ENCODE peak calls at places on chromosomes 16 and 17, in four cellular contexts. One of them, this sample, is unnamed.

GRCh38 chr16:56611281-56611833 is 3.0 kb downstream of the MT2A start:
- DNase-seq in activated gamma-delta T cell treated with Interleukin-2 at 50 U/mL for 16 hours: no peak
- DNase-seq in MCF 10A: peak
- DNase-seq in B cell: no peak
- DNase-seq in this sample: no peak

GRCh38 chr17:78226752-78227454 is 4.5 kb upstream of the TMEM235 start:
- DNase-seq in MCF 10A: no peak
- DNase-seq in B cell: peak
- DNase-seq in activated gamma-delta T cell treated with Interleukin-2 at 50 U/mL for 16 hours: no peak
- DNase-seq in this sample: no peak

GRCh38 chr17:65297384-65297783 is 160.2 kb downstream of the RGS9 start:
- DNase-seq in MCF 10A: peak
- DNase-seq in B cell: no peak
- DNase-seq in activated gamma-delta T cell treated with Interleukin-2 at 50 U/mL for 16 hours: no peak
- DNase-seq in this sample: no peak

GRCh38 chr17:9434502-9435113 is 141.0 kb downstream of the STX8 start:
- DNase-seq in B cell: no peak
- DNase-seq in MCF 10A: peak
- DNase-seq in activated gamma-delta T cell treated with Interleukin-2 at 50 U/mL for 16 hours: no peak
- DNase-seq in this sample: no peak

GRCh38 chr17:50989149-50989548 is 123.0 kb upstream of the TOB1 start:
- DNase-seq in activated gamma-delta T cell treated with Interleukin-2 at 50 U/mL for 16 hours: no peak
- DNase-seq in B cell: no peak
- DNase-seq in MCF 10A: no peak
- DNase-seq in this sample: no peak

GRCh38 chr17:37048806-37049205 is 100.1 kb downstream of the AATF start:
- DNase-seq in activated gamma-delta T cell treated with Interleukin-2 at 50 U/mL for 16 hours: no peak
- DNase-seq in MCF 10A: no peak
- DNase-seq in B cell: no peak
- DNase-seq in this sample: no peak

GRCh38 chr16:89653656-89654295 is 3.7 kb downstream of the CHMP1A start:
- DNase-seq in MCF 10A: no peak
- DNase-seq in activated gamma-delta T cell treated with Interleukin-2 at 50 U/mL for 16 hours: no peak
- DNase-seq in B cell: no peak
- DNase-seq in this sample: no peak

GRCh38 chr17:41917192-41917591 is 1.6 kb downstream of the ACLY start:
- DNase-seq in activated gamma-delta T cell treated with Interleukin-2 at 50 U/mL for 16 hours: no peak
- DNase-seq in MCF 10A: peak
- DNase-seq in B cell: no peak
- DNase-seq in this sample: peak

GRCh38 chr17:14950216-14950615 is 314.9 kb downstream of the PMP22 start:
- DNase-seq in activated gamma-delta T cell treated with Interleukin-2 at 50 U/mL for 16 hours: no peak
- DNase-seq in B cell: no peak
- DNase-seq in MCF 10A: no peak
- DNase-seq in this sample: no peak

GRCh38 chr17:73042809-73043685 is 49.4 kb downstream of the SLC39A11 start:
- DNase-seq in MCF 10A: no peak
- DNase-seq in B cell: no peak
- DNase-seq in activated gamma-delta T cell treated with Interleukin-2 at 50 U/mL for 16 hours: no peak
- DNase-seq in this sample: no peak

GRCh38 chr16:89944773-89945172 is 3.8 kb upstream of the DEF8 start:
- DNase-seq in activated gamma-delta T cell treated with Interleukin-2 at 50 U/mL for 16 hours: no peak
- DNase-seq in MCF 10A: no peak
- DNase-seq in B cell: no peak
- DNase-seq in this sample: no peak

GRCh38 chr16:46428108-46429061 is 192.8 kb downstream of the SHCBP1 start:
- DNase-seq in activated gamma-delta T cell treated with Interleukin-2 at 50 U/mL for 16 hours: no peak
- DNase-seq in B cell: no peak
- DNase-seq in MCF 10A: no peak
- DNase-seq in this sample: no peak

GRCh38 chr16:9797306-9797705 is 384.9 kb downstream of the GRIN2A start:
- DNase-seq in B cell: no peak
- DNase-seq in activated gamma-delta T cell treated with Interleukin-2 at 50 U/mL for 16 hours: no peak
- DNase-seq in MCF 10A: no peak
- DNase-seq in this sample: no peak

GRCh38 chr17:51120357-51120738 is 320 bp downstream of the SPAG9 start:
- DNase-seq in MCF 10A: no peak
- DNase-seq in B cell: peak
- DNase-seq in activated gamma-delta T cell treated with Interleukin-2 at 50 U/mL for 16 hours: peak
- DNase-seq in this sample: no peak

GRCh38 chr16:83603981-83604570 is 203.7 kb upstream of the HSBP1 start:
- DNase-seq in B cell: no peak
- DNase-seq in MCF 10A: no peak
- DNase-seq in activated gamma-delta T cell treated with Interleukin-2 at 50 U/mL for 16 hours: no peak
- DNase-seq in this sample: no peak

GRCh38 chr16:54525104-54525503 is 238.5 kb upstream of the IRX3 start:
- DNase-seq in MCF 10A: no peak
- DNase-seq in B cell: no peak
- DNase-seq in activated gamma-delta T cell treated with Interleukin-2 at 50 U/mL for 16 hours: no peak
- DNase-seq in this sample: no peak

GRCh38 chr17:55783684-55784245 is 32.9 kb downstream of the PCTP start:
- DNase-seq in MCF 10A: peak
- DNase-seq in activated gamma-delta T cell treated with Interleukin-2 at 50 U/mL for 16 hours: no peak
- DNase-seq in B cell: no peak
- DNase-seq in this sample: no peak

GRCh38 chr17:82457071-82457789 is 1.3 kb upstream of the NARF start:
- DNase-seq in B cell: peak
- DNase-seq in activated gamma-delta T cell treated with Interleukin-2 at 50 U/mL for 16 hours: no peak
- DNase-seq in MCF 10A: no peak
- DNase-seq in this sample: no peak

GRCh38 chr17:1829189-1829578 is 518 bp downstream of the SMYD4 start:
- DNase-seq in MCF 10A: peak
- DNase-seq in B cell: no peak
- DNase-seq in activated gamma-delta T cell treated with Interleukin-2 at 50 U/mL for 16 hours: no peak
- DNase-seq in this sample: peak

GRCh38 chr16:65786916-65787315 is 579.6 kb upstream of the CDH5 start:
- DNase-seq in MCF 10A: no peak
- DNase-seq in activated gamma-delta T cell treated with Interleukin-2 at 50 U/mL for 16 hours: no peak
- DNase-seq in B cell: no peak
- DNase-seq in this sample: no peak

GRCh38 chr17:64614266-64615011 is 47.7 kb downstream of the SMURF2 start:
- DNase-seq in B cell: no peak
- DNase-seq in MCF 10A: no peak
- DNase-seq in activated gamma-delta T cell treated with Interleukin-2 at 50 U/mL for 16 hours: no peak
- DNase-seq in this sample: no peak

GRCh38 chr16:14401839-14402115 is 228.3 kb downstream of the PARN start:
- DNase-seq in activated gamma-delta T cell treated with Interleukin-2 at 50 U/mL for 16 hours: no peak
- DNase-seq in B cell: no peak
- DNase-seq in MCF 10A: no peak
- DNase-seq in this sample: no peak

GRCh38 chr16:85720319-85720637 is 30.6 kb downstream of the C16orf74 start:
- DNase-seq in activated gamma-delta T cell treated with Interleukin-2 at 50 U/mL for 16 hours: no peak
- DNase-seq in MCF 10A: peak
- DNase-seq in B cell: no peak
- DNase-seq in this sample: no peak

GRCh38 chr16:3652373-3653037 is 2.0 kb upstream of the DNASE1 start:
- DNase-seq in activated gamma-delta T cell treated with Interleukin-2 at 50 U/mL for 16 hours: no peak
- DNase-seq in B cell: no peak
- DNase-seq in MCF 10A: no peak
- DNase-seq in this sample: no peak

GRCh38 chr16:19542138-19542821 is 13.2 kb upstream of the VPS35L start:
- DNase-seq in activated gamma-delta T cell treated with Interleukin-2 at 50 U/mL for 16 hours: no peak
- DNase-seq in MCF 10A: no peak
- DNase-seq in B cell: no peak
- DNase-seq in this sample: no peak

This sample was measured in hippocampal formation.